ENCODE peak calls at places on chromosomes 7 and 10, in ten cellular contexts. B, I, F, Q, W, A, R, E, O and U are unnamed samples.

GRCh38 chr10:81838950-81839349 is 36.0 kb upstream of the NRG3 start:
- DNase-seq in I (no peak), W (no peak), Q (peak; percentile 2), R (no peak), B (no peak), O (no peak), F (no peak), E (peak; percentile 56), A (no peak), U (no peak)

GRCh38 chr10:132492323-132493035 is 45.1 kb upstream of the INPP5A start:
- DNase-seq in Q (no peak), O (no peak), F (no peak), E (no peak), B (no peak), I (no peak), R (peak; percentile 51), A (no peak), W (peak; percentile 64), U (no peak)

GRCh38 chr10:5965266-5965665 is 12.1 kb downstream of the IL15RA start:
- DNase-seq in Q (no peak), B (no peak), R (no peak), O (no peak), F (no peak), I (no peak), W (no peak), A (no peak), E (no peak), U (peak; percentile 32)

GRCh38 chr7:22561356-22561755 is 61.4 kb upstream of the STEAP1B start:
- DNase-seq in Q (no peak), F (peak; percentile 100), A (peak; percentile 100), R (no peak), I (no peak), O (no peak), B (peak; percentile 91), E (peak; percentile 97), W (peak; percentile 83), U (peak; percentile 94)

GRCh38 chr10:25933653-25934608 is at the start of gene MYO3A:
- DNase-seq in R (no peak), B (no peak), Q (no peak), I (no peak), F (no peak), A (no peak), E (peak; percentile 83), O (no peak), W (no peak), U (no peak)

GRCh38 chr7:50724526-50725520 is 57.9 kb downstream of the GRB10 start:
- DNase-seq in R (no peak), I (no peak), W (no peak), E (peak; percentile 63), A (no peak), B (no peak), O (no peak), F (no peak), Q (no peak), U (no peak)

GRCh38 chr7:120996333-120996982 is 7.9 kb downstream of the CPED1 start:
- DNase-seq in Q (no peak), W (peak; percentile 58), A (peak; percentile 87), I (no peak), O (peak; percentile 88), B (peak; percentile 89), E (no peak), R (no peak), F (peak; percentile 88), U (peak; percentile 58)

GRCh38 chr7:16743207-16743606 is 10.3 kb upstream of the TSPAN13 start:
- DNase-seq in O (no peak), F (peak; percentile 49), I (no peak), B (peak; percentile 65), Q (no peak), W (no peak), A (peak; percentile 60), R (no peak), E (no peak), U (peak; percentile 58)

GRCh38 chr10:31099664-31100063 is 68.0 kb upstream of the ZNF438 start:
- DNase-seq in A (peak; percentile 67), Q (no peak), E (no peak), F (no peak), B (peak; percentile 94), O (no peak), W (no peak), I (no peak), R (no peak), U (peak; percentile 13)

GRCh38 chr7:91465595-91466061 is 201.4 kb downstream of the FZD1 start:
- DNase-seq in R (no peak), F (no peak), W (no peak), E (no peak), B (peak; percentile 5), Q (no peak), O (no peak), A (peak; percentile 45), I (no peak), U (no peak)

GRCh38 chr7:157389951-157390730 is 53.3 kb downstream of the DNAJB6 start:
- DNase-seq in E (no peak), W (peak; percentile 52), R (no peak), A (peak; percentile 68), F (peak; percentile 19), B (no peak), I (no peak), O (no peak), Q (peak; percentile 79), U (no peak)

GRCh38 chr7:152312316-152312715 is 123.5 kb downstream of the KMT2C start:
- DNase-seq in F (no peak), R (no peak), O (no peak), Q (no peak), I (no peak), B (no peak), E (peak; percentile 12), A (peak; percentile 22), W (no peak), U (no peak)

GRCh38 chr7:27808626-27809025 is 68.7 kb downstream of the TAX1BP1 start:
- DNase-seq in Q (no peak), F (peak; percentile 86), W (no peak), O (no peak), R (no peak), I (no peak), A (peak; percentile 81), E (no peak), B (peak; percentile 28), U (no peak)

GRCh38 chr7:116524609-116525297 is at the start of gene CAV1:
- DNase-seq in B (peak; percentile 93), R (peak; percentile 70), F (peak; percentile 98), O (peak; percentile 99), A (peak; percentile 93), Q (peak; percentile 22), I (no peak), E (peak; percentile 91), W (peak; percentile 89), U (peak; percentile 94)

DNA sequence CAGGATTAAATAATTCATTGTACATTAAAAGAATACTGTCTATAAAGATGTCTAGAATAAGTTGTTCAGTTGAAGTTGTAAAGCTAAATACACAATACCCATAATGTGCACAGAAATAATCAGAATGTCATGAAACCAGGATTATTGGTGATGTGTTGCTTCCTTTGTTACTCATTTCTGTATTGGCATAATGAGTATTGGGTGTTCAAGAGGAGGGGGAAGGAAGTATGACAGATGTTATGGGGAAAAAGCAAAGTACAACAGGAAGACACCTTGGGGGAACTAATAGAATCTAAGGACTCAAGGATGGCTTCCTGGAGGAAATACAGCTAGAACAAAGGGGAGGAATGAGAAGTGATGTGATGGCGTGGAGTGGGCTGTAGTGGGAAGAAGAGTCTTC is 15.0 kb downstream of the ANKRD1 start:
- DNase-seq in R (no peak), O (no peak), A (no peak), W (no peak), I (no peak), B (no peak), Q (peak; percentile 19), F (no peak), E (no peak), U (no peak)
- H3K4me1 ChIP-seq in R (no peaks in the 10 kb centered on the region), O (no peaks in the 10 kb centered on the region), A (no peaks in the 10 kb centered on the region), W (no peaks in the 10 kb centered on the region), I (no peaks in the 10 kb centered on the region), B (peaks cover 6% of the 10 kb centered on the region), Q (no peaks in the 10 kb centered on the region), F (no peaks in the 10 kb centered on the region), E (no peaks in the 10 kb centered on the region), U (no peaks in the 10 kb centered on the region)

GRCh38 chr10:124723826-124724225 is 20.4 kb downstream of the FAM53B start:
- DNase-seq in Q (no peak), I (no peak), E (no peak), O (no peak), W (no peak), B (no peak), R (peak; percentile 62), F (no peak), A (no peak), U (no peak)
- H3K4me3 ChIP-seq in Q (peak overlapping the region; percentile 63), I (no peak overlapping the region), E (no peak overlapping the region), O (no peak overlapping the region), W (no peak overlapping the region), B (no peak overlapping the region), R (no peak overlapping the region), F (no peak overlapping the region), A (no peak overlapping the region), U (no peak overlapping the region)

DNA sequence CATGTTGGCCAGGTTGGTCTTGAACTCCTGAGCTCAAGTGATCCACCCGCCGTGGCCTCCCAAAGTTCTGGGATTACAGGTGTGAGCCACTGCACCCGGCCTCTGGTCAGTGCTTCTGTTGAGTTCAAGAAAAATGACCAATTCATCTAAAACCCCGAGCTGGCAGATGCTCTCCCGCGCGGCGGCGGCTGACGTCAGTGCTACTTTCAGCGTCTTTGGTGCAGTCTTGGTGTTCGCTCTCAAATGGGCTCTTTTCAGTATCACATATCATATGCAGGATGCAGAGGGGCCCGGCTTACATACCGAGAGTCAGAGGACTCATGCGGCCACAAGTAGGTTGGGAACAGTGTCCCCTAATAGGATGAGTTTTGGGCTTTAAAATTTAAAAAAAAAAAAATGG is 125.9 kb downstream of the CUX1 start:
- DNase-seq in E (no peak), Q (no peak), W (no peak), I (no peak), F (no peak), R (peak; percentile 26), B (no peak), A (no peak), O (no peak), U (no peak)
- H3K4me1 ChIP-seq in E (peaks cover 17% of the 10 kb centered on the region), Q (no peaks in the 10 kb centered on the region), W (peaks cover 14% of the 10 kb centered on the region), I (no peaks in the 10 kb centered on the region), F (peaks cover 20% of the 10 kb centered on the region), R (no peaks in the 10 kb centered on the region), B (peaks cover 37% of the 10 kb centered on the region), A (peaks cover 19% of the 10 kb centered on the region), O (peaks cover 28% of the 10 kb centered on the region), U (peaks cover 25% of the 10 kb centered on the region)

GRCh38 chr7:92717982-92718716 is 118.2 kb downstream of the CDK6 start:
- DNase-seq in R (peak; percentile 56), O (peak; percentile 68), I (no peak), A (peak; percentile 85), W (peak; percentile 46), B (peak; percentile 70), F (peak; percentile 85), Q (peak; percentile 86), E (no peak), U (peak; percentile 91)

GRCh38 chr7:92715963-92716362 is 120.4 kb downstream of the CDK6 start:
- DNase-seq in Q (no peak), O (no peak), E (no peak), B (no peak), I (no peak), F (no peak), R (no peak), A (no peak), W (no peak), U (no peak)

GRCh38 chr7:92716825-92717580 is 119.4 kb downstream of the CDK6 start:
- DNase-seq in W (no peak), E (no peak), O (no peak), Q (no peak), A (no peak), F (no peak), R (no peak), I (no peak), B (no peak), U (no peak)

GRCh38 chr7:92714767-92715166 is 121.6 kb downstream of the CDK6 start:
- DNase-seq in R (no peak), O (no peak), F (no peak), E (no peak), A (peak; percentile 75), Q (no peak), B (no peak), W (no peak), I (no peak), U (no peak)

GRCh38 chr7:92717601-92717981 is 118.8 kb downstream of the CDK6 start:
- DNase-seq in R (no peak), O (no peak), F (peak; percentile 77), I (no peak), B (peak; percentile 51), A (peak; percentile 84), Q (no peak), W (no peak), E (no peak), U (no peak)
- H3K4me3 ChIP-seq in R (peak overlapping the region; percentile 38), O (peak overlapping the region; percentile 30), F (peak overlapping the region; percentile 78), I (peak overlapping the region; percentile 62), B (peak overlapping the region; percentile 64), A (peak overlapping the region; percentile 21), Q (peak overlapping the region; percentile 86), W (peak overlapping the region; percentile 58), E (no peak overlapping the region), U (peak overlapping the region; percentile 31)